ENCODE peak calls at places on chromosomes 13 and 19, in seven cellular contexts. O is breast epithelium, A is NCI-H1092, H is adipocyte, F is osteocyte, N is dorsolateral prefrontal cortex, G is PC-3. K is an unnamed sample.

GRCh38 chr19:15317392-15318011 is 14.8 kb downstream of the BRD4 start:
- DNase-seq in O (no peak), A (no peak), H (no peak), F (no peak), N (no peak), G (no peak), K (no peak)

GRCh38 chr13:71866173-71867091 is 572 bp downstream of the DACH1 start:
- DNase-seq in O (peak), A (peak), H (peak), F (no peak), N (no peak), G (no peak), K (no peak)

GRCh38 chr13:43878897-43879322 is 630 bp downstream of the CCDC122 start:
- DNase-seq in O (peak), A (no peak), H (peak), F (peak), N (peak), G (peak), K (no peak)

GRCh38 chr13:48542581-48543341 is 9.9 kb upstream of the RCBTB2 start:
- DNase-seq in O (no peak), A (peak), H (peak), F (no peak), N (peak), G (no peak), K (peak)

GRCh38 chr19:1922803-1923202 is 17.6 kb downstream of the ADAT3 start:
- DNase-seq in O (no peak), A (no peak), H (no peak), F (no peak), N (no peak), G (no peak), K (no peak)

GRCh38 chr19:3367572-3368440 is 1.4 kb downstream of the NFIC start:
- DNase-seq in O (no peak), A (no peak), H (no peak), F (no peak), N (no peak), G (no peak), K (no peak)

GRCh38 chr13:45811891-45812583 is 39.5 kb downstream of the SIAH3 start:
- DNase-seq in O (no peak), A (no peak), H (no peak), F (no peak), N (no peak), G (peak), K (no peak)

GRCh38 chr13:99988469-99989375 is 7.1 kb downstream of the ZIC2 start:
- DNase-seq in O (no peak), A (no peak), H (no peak), F (no peak), N (peak), G (no peak), K (no peak)

GRCh38 chr13:48778551-48779088 is 124.9 kb downstream of the CYSLTR2 start:
- DNase-seq in O (no peak), A (no peak), H (no peak), F (no peak), N (no peak), G (no peak), K (no peak)

GRCh38 chr13:94950303-94950702 is 238.0 kb upstream of the SOX21 start:
- DNase-seq in O (no peak), A (no peak), H (no peak), F (no peak), N (no peak), G (no peak), K (no peak)

GRCh38 chr13:113544071-113544891 is 40.3 kb upstream of the TFDP1 start:
- DNase-seq in O (peak), A (no peak), H (no peak), F (no peak), N (peak), G (no peak), K (no peak)